ENCODE peak calls at places on chromosome 21, in six cellular contexts. N is A549, E is IMR-90, Y is HepG2, B is K562, J is SK-N-SH. H is an unnamed sample.
A peak's percentile ranks its signal among the peaks of the same experiment; 100 is the strongest.

GRCh38 chr21:37496972-37497371 is 130.4 kb downstream of the DYRK1A start:
- DNase-seq in N (no peak), E (no peak), Y (no peak), B (no peak), J (no peak), H (no peak)

GRCh38 chr21:44931137-44931500 is 8.7 kb upstream of the SLX9 start:
- DNase-seq in N (no peak), E (no peak), Y (no peak), B (no peak), J (peak; percentile 49), H (no peak)

GRCh38 chr21:30561957-30562356 is 843 bp upstream of the KRTAP19-7 start:
- DNase-seq in N (no peak), E (no peak), Y (no peak), B (no peak), J (no peak), H (no peak)

GRCh38 chr21:33661146-33661545 is 18.8 kb downstream of the ITSN1 start:
- DNase-seq in N (no peak), E (peak; percentile 23), Y (no peak), B (no peak), J (no peak), H (no peak)

GRCh38 chr21:41393876-41394465 is 32.1 kb upstream of the MX1 start:
- DNase-seq in N (no peak), E (no peak), Y (no peak), B (no peak), J (no peak), H (no peak)

GRCh38 chr21:18545908-18546307 is 142.3 kb upstream of the TMPRSS15 start:
- DNase-seq in N (no peak), E (no peak), Y (no peak), B (no peak), J (no peak), H (no peak)

GRCh38 chr21:32524010-32524719 is 61.2 kb downstream of the TCP10L start:
- DNase-seq in N (no peak), E (peak; percentile 83), Y (no peak), B (no peak), J (no peak), H (no peak)

GRCh38 chr21:44911384-44912157 is 9.1 kb downstream of the ITGB2 start:
- DNase-seq in N (no peak), E (no peak), Y (peak; percentile 46), B (peak; percentile 79), J (peak; percentile 73), H (no peak)

GRCh38 chr21:23861908-23862504 is 1745.3 kb downstream of the MRPL39 start:
- DNase-seq in N (no peak), E (no peak), Y (no peak), B (no peak), J (no peak), H (no peak)

GRCh38 chr21:33433425-33434114 is 30.4 kb downstream of the IFNGR2 start:
- DNase-seq in N (no peak), E (no peak), Y (no peak), B (no peak), J (no peak), H (no peak)

GRCh38 chr21:36478941-36479340 is 981 bp downstream of the CLDN14 start:
- DNase-seq in N (peak; percentile 15), E (no peak), Y (no peak), B (no peak), J (no peak), H (no peak)

GRCh38 chr21:36479415-36480402 is at the start of gene CLDN14:
- DNase-seq in N (no peak), E (peak; percentile 58), Y (peak; percentile 86), B (no peak), J (no peak), H (no peak)

GRCh38 chr21:36477559-36477958 is 2.4 kb downstream of the CLDN14 start:
- DNase-seq in N (no peak), E (no peak), Y (no peak), B (no peak), J (no peak), H (no peak)

GRCh38 chr21:36477001-36477400 is 2.9 kb downstream of the CLDN14 start:
- DNase-seq in N (no peak), E (no peak), Y (no peak), B (no peak), J (no peak), H (no peak)

DNA sequence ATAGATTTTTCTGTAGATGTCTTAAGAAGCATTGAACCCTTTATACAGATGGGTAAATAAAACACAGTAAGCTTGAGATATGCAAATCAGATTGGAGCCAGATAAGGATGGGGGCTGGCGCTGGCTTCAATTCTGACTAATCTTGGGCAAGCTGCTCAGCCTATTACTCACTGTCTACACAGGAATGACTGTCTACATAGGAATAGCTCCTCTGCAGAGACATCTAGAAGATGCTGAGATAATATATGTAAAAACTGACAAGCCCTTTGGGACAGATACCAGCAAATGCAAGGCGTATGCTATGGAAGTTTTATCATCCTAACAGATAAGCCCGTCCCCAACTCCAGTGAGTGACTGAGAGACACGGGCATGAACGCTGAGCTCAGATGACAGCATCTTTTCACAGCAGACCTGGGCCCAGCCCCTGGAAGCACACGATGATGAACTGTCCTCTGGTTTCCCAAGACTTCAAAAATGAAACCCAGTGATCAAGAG is 1.7 kb downstream of the CLDN14 start:
- DNase-seq in N (peak; percentile 73), E (peak; percentile 88), Y (no peak), B (no peak), J (no peak), H (no peak)
- TF ChIP-seq RFX5 in N (no peak), E (no peak), Y (no peak), B (no peak), J (no peak), H (no peak)

DNA sequence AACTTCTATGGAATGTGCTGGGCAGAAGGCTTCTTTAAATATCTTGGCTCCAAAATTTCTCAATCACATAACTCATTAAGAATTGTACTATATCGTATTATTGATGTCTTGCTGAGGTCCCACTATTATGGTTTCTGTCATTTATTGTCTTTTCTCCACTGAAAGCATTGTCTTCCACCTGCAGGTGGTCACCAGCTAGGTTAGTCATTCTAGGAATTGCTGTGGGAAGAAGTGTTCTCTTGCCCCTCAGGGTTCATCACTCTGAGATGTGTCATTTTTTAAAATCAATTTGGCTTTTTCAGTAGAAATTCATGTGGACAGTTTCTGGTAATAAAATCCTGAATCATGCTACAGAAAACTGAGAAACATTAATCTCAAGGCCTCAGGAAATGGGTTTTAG is 66.1 kb downstream of the NCAM2 start:
- DNase-seq in N (no peak), E (no peak), Y (no peak), B (no peak), J (no peak), H (no peak)
- TF ChIP-seq RFX5 in N (no peak), E (no peak), Y (no peak), B (no peak), J (no peak), H (no peak)

GRCh38 chr21:42735944-42736343 is 82.5 kb downstream of the PDE9A start:
- DNase-seq in N (no peak), E (no peak), Y (peak; percentile 39), B (no peak), J (no peak), H (no peak)

GRCh38 chr21:42739061-42739931 is 85.9 kb downstream of the PDE9A start:
- DNase-seq in N (no peak), E (peak; percentile 24), Y (peak; percentile 81), B (no peak), J (no peak), H (no peak)

GRCh38 chr21:42740405-42740909 is 87.0 kb downstream of the PDE9A start:
- DNase-seq in N (no peak), E (no peak), Y (no peak), B (no peak), J (no peak), H (no peak)

GRCh38 chr21:42736646-42737350 is 83.4 kb downstream of the PDE9A start:
- DNase-seq in N (no peak), E (no peak), Y (no peak), B (no peak), J (no peak), H (no peak)

GRCh38 chr21:42737969-42738590 is 84.7 kb downstream of the PDE9A start:
- DNase-seq in N (no peak), E (no peak), Y (peak; percentile 89), B (no peak), J (no peak), H (no peak)
- TF ChIP-seq RFX5 in N (no peak), E (no peak), Y (no peak), B (no peak), J (no peak), H (no peak)

GRCh38 chr21:25350056-25350455 is 257.2 kb downstream of the MRPL39 start:
- DNase-seq in N (no peak), E (peak; percentile 60), Y (no peak), B (no peak), J (peak; percentile 25), H (no peak)
- TF ChIP-seq RFX5 in N (no peak), E (no peak), Y (no peak), B (no peak), J (no peak), H (no peak)